ENCODE peak calls at places on chromosomes 7 and 10, in six cellular contexts. G, I, P, S, T and O are unnamed samples.

GRCh38 chr7:155491812-155492211 is 33.9 kb downstream of the EN2 start:
- DNase-seq in G (no peak), I (no peak), P (no peak), S (no peak), T (no peak), O (no peak)

GRCh38 chr7:148747274-148747673 is 48.6 kb downstream of the CUL1 start:
- DNase-seq in G (no peak), I (no peak), P (no peak), S (no peak), T (peak), O (no peak)

GRCh38 chr7:128894101-128894440 is 16.4 kb downstream of the KCP start:
- DNase-seq in G (no peak), I (no peak), P (no peak), S (no peak), T (no peak), O (no peak)

GRCh38 chr10:17756557-17757208 is 4.7 kb downstream of the TMEM236 start:
- DNase-seq in G (no peak), I (no peak), P (peak), S (no peak), T (no peak), O (no peak)

GRCh38 chr10:119651514-119652327 is 541 bp downstream of the BAG3 start:
- DNase-seq in G (peak), I (no peak), P (peak), S (no peak), T (peak), O (no peak)

GRCh38 chr10:30637881-30638467 is 8.4 kb upstream of the LYZL2 start:
- DNase-seq in G (no peak), I (peak), P (no peak), S (peak), T (no peak), O (peak)

GRCh38 chr7:954330-955238 is at the start of gene ADAP1:
- DNase-seq in G (no peak), I (no peak), P (peak), S (peak), T (peak), O (no peak)

GRCh38 chr7:3984456-3984855 is 683.4 kb downstream of the SDK1 start:
- DNase-seq in G (no peak), I (no peak), P (no peak), S (no peak), T (no peak), O (no peak)

GRCh38 chr10:123249894-123250293 is 95.7 kb downstream of the BUB3 start:
- DNase-seq in G (no peak), I (no peak), P (no peak), S (no peak), T (no peak), O (no peak)

GRCh38 chr7:35584990-35585389 is 109.9 kb downstream of the HERPUD2 start:
- DNase-seq in G (no peak), I (no peak), P (no peak), S (no peak), T (no peak), O (no peak)

GRCh38 chr10:71314028-71314693 is 4.9 kb upstream of the SLC29A3 start:
- DNase-seq in G (peak), I (no peak), P (peak), S (peak), T (peak), O (no peak)

GRCh38 chr7:129530881-129531391 is 28.6 kb downstream of the SMKR1 start:
- DNase-seq in G (no peak), I (peak), P (no peak), S (peak), T (no peak), O (peak)

GRCh38 chr7:1922071-1922869 is 252.2 kb downstream of the ELFN1 start:
- DNase-seq in G (no peak), I (no peak), P (no peak), S (peak), T (peak), O (no peak)

GRCh38 chr7:139430443-139430842 is 53.0 kb downstream of the KLRG2 start:
- DNase-seq in G (no peak), I (no peak), P (no peak), S (no peak), T (no peak), O (no peak)

GRCh38 chr7:107179326-107180163 is 10.7 kb downstream of the HBP1 start:
- DNase-seq in G (no peak), I (no peak), P (no peak), S (peak), T (no peak), O (peak)

GRCh38 chr10:49571419-49571818 is 32.5 kb upstream of the ERCC6 start:
- DNase-seq in G (no peak), I (no peak), P (no peak), S (peak), T (no peak), O (no peak)

GRCh38 chr10:89342219-89342966 is 14.6 kb downstream of the IFIT3 start:
- DNase-seq in G (no peak), I (no peak), P (no peak), S (no peak), T (no peak), O (peak)

GRCh38 chr10:89339860-89340259 is 12.1 kb downstream of the IFIT3 start:
- DNase-seq in G (no peak), I (no peak), P (no peak), S (no peak), T (no peak), O (no peak)

GRCh38 chr10:89341136-89341535 is 13.3 kb downstream of the IFIT3 start:
- DNase-seq in G (no peak), I (no peak), P (no peak), S (no peak), T (no peak), O (no peak)

GRCh38 chr10:89337493-89337892 is 9.7 kb downstream of the IFIT3 start:
- DNase-seq in G (no peak), I (no peak), P (no peak), S (no peak), T (peak), O (peak)

DNA sequence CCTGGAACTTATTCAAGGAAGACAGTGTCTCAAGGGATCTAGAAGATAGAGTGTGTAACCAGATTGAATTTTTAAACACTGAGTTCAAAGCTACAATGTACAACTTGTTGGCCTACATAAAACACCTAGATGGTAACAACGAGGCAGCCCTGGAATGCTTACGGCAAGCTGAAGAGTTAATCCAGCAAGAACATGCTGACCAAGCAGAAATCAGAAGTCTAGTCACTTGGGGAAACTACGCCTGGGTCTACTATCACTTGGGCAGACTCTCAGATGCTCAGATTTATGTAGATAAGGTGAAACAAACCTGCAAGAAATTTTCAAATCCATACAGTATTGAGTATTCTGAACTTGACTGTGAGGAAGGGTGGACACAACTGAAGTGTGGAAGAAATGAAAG is 10.9 kb downstream of the IFIT3 start:
- DNase-seq in G (no peak), I (no peak), P (no peak), S (no peak), T (no peak), O (no peak)
- H3K27ac ChIP-seq in G (no peak), I (no peak), P (no peak), S (no peak), T (no peak), O (no peak)

DNA sequence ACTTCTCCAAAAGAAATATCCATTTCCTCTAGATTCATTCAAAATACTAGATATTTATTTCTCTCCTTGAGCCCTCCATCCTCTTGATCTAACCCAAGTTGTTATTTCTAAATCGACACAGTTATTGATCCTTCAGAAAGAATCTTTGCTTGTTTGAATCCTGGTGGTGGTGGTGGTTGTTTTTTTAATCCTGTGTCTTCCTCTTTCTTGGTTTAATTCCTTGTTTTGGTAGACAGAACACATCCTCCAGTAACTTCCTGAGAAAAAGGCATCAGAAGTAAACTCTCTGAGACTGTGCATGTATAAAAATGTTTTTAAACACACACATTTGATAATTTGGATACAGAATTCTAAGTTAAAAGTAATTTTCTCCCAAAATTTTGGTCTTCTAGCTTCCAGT is 49.9 kb downstream of the SIRT1 start:
- DNase-seq in G (no peak), I (no peak), P (no peak), S (no peak), T (no peak), O (no peak)
- H3K27ac ChIP-seq in G (no peak), I (no peak), P (no peak), S (no peak), T (no peak), O (no peak)

GRCh38 chr10:61973923-61974322 is 72.4 kb downstream of the ARID5B start:
- DNase-seq in G (no peak), I (no peak), P (no peak), S (no peak), T (no peak), O (no peak)

GRCh38 chr10:61971016-61971350 is 69.5 kb downstream of the ARID5B start:
- DNase-seq in G (no peak), I (no peak), P (no peak), S (no peak), T (no peak), O (no peak)

GRCh38 chr10:61973169-61973568 is 71.7 kb downstream of the ARID5B start:
- DNase-seq in G (no peak), I (no peak), P (no peak), S (no peak), T (no peak), O (no peak)

GRCh38 chr10:61975107-61975932 is 73.8 kb downstream of the ARID5B start:
- DNase-seq in G (no peak), I (peak), P (no peak), S (peak), T (no peak), O (peak)

DNA sequence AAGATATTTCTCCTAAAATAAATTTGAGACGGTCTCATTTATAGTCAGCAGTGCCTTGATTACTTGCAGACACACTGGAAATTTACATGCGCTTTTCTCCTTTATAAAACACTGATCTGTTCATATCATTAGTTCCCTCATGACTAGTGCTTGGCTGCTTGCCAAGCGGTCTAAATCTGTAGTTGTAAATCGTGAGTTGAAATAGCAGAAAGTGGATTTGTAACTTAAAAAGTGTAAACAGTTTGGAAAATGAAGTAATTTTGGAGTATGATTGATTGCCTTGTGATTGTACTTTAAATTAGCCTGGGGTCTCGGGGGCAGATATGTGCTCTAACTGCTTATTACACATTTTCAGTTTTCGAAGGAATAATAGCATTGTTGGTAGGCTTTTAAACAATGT is 73.1 kb downstream of the ARID5B start:
- DNase-seq in G (peak), I (peak), P (peak), S (peak), T (no peak), O (no peak)
- H3K27ac ChIP-seq in G (no peak), I (no peak), P (peak), S (no peak), T (no peak), O (no peak)

GRCh38 chr7:87570178-87570577 is 30.5 kb downstream of the ABCB1 start:
- DNase-seq in G (no peak), I (peak), P (no peak), S (peak), T (no peak), O (peak)
- H3K27ac ChIP-seq in G (no peak), I (no peak), P (no peak), S (no peak), T (no peak), O (no peak)

GRCh38 chr10:81348003-81348402 is 527.0 kb upstream of the NRG3 start:
- DNase-seq in G (no peak), I (no peak), P (no peak), S (no peak), T (no peak), O (no peak)
- H3K27ac ChIP-seq in G (no peak), I (no peak), P (no peak), S (no peak), T (no peak), O (no peak)